ENCODE peak calls at places on chromosome 21, in eight cellular contexts. One of them, this sample, is unnamed.

GRCh38 chr21:16084776-16085364 is 355.1 kb downstream of the USP25 start:
- DNase-seq in AG08395: peak
- DNase-seq in stromal cell of bone marrow: peak
- DNase-seq in NCI-H2081 treated with DMSO at 0.1 percent for 48 hours: no peak
- DNase-seq in HT1080: peak
- DNase-seq in Kasumi-1: no peak
- DNase-seq in skeletal muscle cell: no peak
- DNase-seq in fibroblast of mammary gland: peak
- DNase-seq in this sample: no peak

GRCh38 chr21:24045775-24046215 is 1561.5 kb downstream of the MRPL39 start:
- DNase-seq in skeletal muscle cell: peak
- DNase-seq in Kasumi-1: peak
- DNase-seq in HT1080: peak
- DNase-seq in stromal cell of bone marrow: peak
- DNase-seq in fibroblast of mammary gland: peak
- DNase-seq in AG08395: no peak
- DNase-seq in NCI-H2081 treated with DMSO at 0.1 percent for 48 hours: no peak
- DNase-seq in this sample: peak

GRCh38 chr21:37746849-37747248 is 169.4 kb downstream of the KCNJ6 start:
- DNase-seq in Kasumi-1: no peak
- DNase-seq in NCI-H2081 treated with DMSO at 0.1 percent for 48 hours: no peak
- DNase-seq in fibroblast of mammary gland: no peak
- DNase-seq in AG08395: no peak
- DNase-seq in HT1080: no peak
- DNase-seq in skeletal muscle cell: no peak
- DNase-seq in stromal cell of bone marrow: no peak
- DNase-seq in this sample: no peak

GRCh38 chr21:30710499-30710898 is 8.1 kb downstream of the KRTAP21-3 start:
- DNase-seq in fibroblast of mammary gland: no peak
- DNase-seq in stromal cell of bone marrow: no peak
- DNase-seq in HT1080: no peak
- DNase-seq in skeletal muscle cell: no peak
- DNase-seq in AG08395: no peak
- DNase-seq in NCI-H2081 treated with DMSO at 0.1 percent for 48 hours: no peak
- DNase-seq in Kasumi-1: no peak
- DNase-seq in this sample: no peak

GRCh38 chr21:32705139-32705538 is 22.7 kb downstream of the SYNJ1 start:
- DNase-seq in Kasumi-1: no peak
- DNase-seq in fibroblast of mammary gland: no peak
- DNase-seq in skeletal muscle cell: no peak
- DNase-seq in AG08395: peak
- DNase-seq in stromal cell of bone marrow: no peak
- DNase-seq in NCI-H2081 treated with DMSO at 0.1 percent for 48 hours: no peak
- DNase-seq in HT1080: no peak
- DNase-seq in this sample: peak

GRCh38 chr21:40819262-40819661 is 27.7 kb downstream of the DSCAM start:
- DNase-seq in fibroblast of mammary gland: no peak
- DNase-seq in stromal cell of bone marrow: no peak
- DNase-seq in Kasumi-1: no peak
- DNase-seq in AG08395: no peak
- DNase-seq in skeletal muscle cell: no peak
- DNase-seq in HT1080: no peak
- DNase-seq in NCI-H2081 treated with DMSO at 0.1 percent for 48 hours: no peak
- DNase-seq in this sample: no peak

GRCh38 chr21:46326110-46326703 is 2.3 kb downstream of the PCNT start:
- DNase-seq in stromal cell of bone marrow: no peak
- DNase-seq in skeletal muscle cell: no peak
- DNase-seq in Kasumi-1: no peak
- DNase-seq in fibroblast of mammary gland: no peak
- DNase-seq in NCI-H2081 treated with DMSO at 0.1 percent for 48 hours: no peak
- DNase-seq in HT1080: no peak
- DNase-seq in AG08395: no peak
- DNase-seq in this sample: no peak

GRCh38 chr21:35020902-35021301 is 28.2 kb downstream of the RUNX1 start:
- DNase-seq in AG08395: peak
- DNase-seq in Kasumi-1: no peak
- DNase-seq in skeletal muscle cell: no peak
- DNase-seq in fibroblast of mammary gland: peak
- DNase-seq in NCI-H2081 treated with DMSO at 0.1 percent for 48 hours: no peak
- DNase-seq in stromal cell of bone marrow: peak
- DNase-seq in HT1080: peak
- DNase-seq in this sample: no peak

GRCh38 chr21:42148097-42148496 is 70.8 kb upstream of the ABCG1 start:
- DNase-seq in AG08395: no peak
- DNase-seq in stromal cell of bone marrow: no peak
- DNase-seq in Kasumi-1: no peak
- DNase-seq in NCI-H2081 treated with DMSO at 0.1 percent for 48 hours: no peak
- DNase-seq in fibroblast of mammary gland: no peak
- DNase-seq in HT1080: no peak
- DNase-seq in skeletal muscle cell: no peak
- DNase-seq in this sample: no peak

GRCh38 chr21:42032266-42032665 is 22.1 kb upstream of the ZBTB21 start:
- DNase-seq in NCI-H2081 treated with DMSO at 0.1 percent for 48 hours: no peak
- DNase-seq in skeletal muscle cell: no peak
- DNase-seq in Kasumi-1: no peak
- DNase-seq in stromal cell of bone marrow: no peak
- DNase-seq in fibroblast of mammary gland: no peak
- DNase-seq in AG08395: no peak
- DNase-seq in HT1080: no peak
- DNase-seq in this sample: no peak

GRCh38 chr21:42956824-42957632 is 17.3 kb upstream of the PKNOX1 start:
- DNase-seq in NCI-H2081 treated with DMSO at 0.1 percent for 48 hours: no peak
- DNase-seq in fibroblast of mammary gland: no peak
- DNase-seq in AG08395: no peak
- DNase-seq in HT1080: no peak
- DNase-seq in skeletal muscle cell: no peak
- DNase-seq in Kasumi-1: no peak
- DNase-seq in stromal cell of bone marrow: no peak
- DNase-seq in this sample: no peak

GRCh38 chr21:15343066-15343465 is 278.3 kb upstream of the NRIP1 start:
- DNase-seq in NCI-H2081 treated with DMSO at 0.1 percent for 48 hours: no peak
- DNase-seq in Kasumi-1: no peak
- DNase-seq in HT1080: no peak
- DNase-seq in AG08395: no peak
- DNase-seq in fibroblast of mammary gland: peak
- DNase-seq in skeletal muscle cell: peak
- DNase-seq in stromal cell of bone marrow: no peak
- DNase-seq in this sample: no peak

GRCh38 chr21:46459356-46460112 is 843 bp downstream of the DIP2A start:
- DNase-seq in Kasumi-1: peak
- DNase-seq in AG08395: peak
- DNase-seq in HT1080: peak
- DNase-seq in skeletal muscle cell: no peak
- DNase-seq in NCI-H2081 treated with DMSO at 0.1 percent for 48 hours: no peak
- DNase-seq in fibroblast of mammary gland: peak
- DNase-seq in stromal cell of bone marrow: no peak
- DNase-seq in this sample: no peak